ENCODE peak calls at places on chromosomes 1 and 21, in seven cellular contexts. One of them, this sample, is unnamed. For H3K4me1, the result is how much of the 10 kb centered on the place peaks cover.

GRCh38 chr1:19533626-19534025 is 48.3 kb upstream of the CAPZB start:
- DNase-seq in mesenchymal stem cell: no peak
- DNase-seq in thyroid gland: no peak
- DNase-seq in heart left ventricle: peak
- DNase-seq in suprapubic skin: no peak
- DNase-seq in A549: no peak
- DNase-seq in ovary: no peak
- DNase-seq in this sample: peak

GRCh38 chr1:233993651-233994050 is 89.2 kb downstream of the SLC35F3 start:
- DNase-seq in suprapubic skin: no peak
- DNase-seq in mesenchymal stem cell: no peak
- DNase-seq in heart left ventricle: no peak
- DNase-seq in ovary: no peak
- DNase-seq in A549: peak
- DNase-seq in thyroid gland: no peak
- DNase-seq in this sample: no peak

GRCh38 chr1:62444701-62445100 is 7.9 kb downstream of the USP1 start:
- DNase-seq in thyroid gland: no peak
- DNase-seq in suprapubic skin: no peak
- DNase-seq in heart left ventricle: no peak
- DNase-seq in A549: no peak
- DNase-seq in ovary: no peak
- DNase-seq in mesenchymal stem cell: no peak
- DNase-seq in this sample: no peak

GRCh38 chr1:116179398-116179797 is 68.2 kb downstream of the MAB21L3 start:
- DNase-seq in A549: no peak
- DNase-seq in ovary: no peak
- DNase-seq in heart left ventricle: no peak
- DNase-seq in thyroid gland: no peak
- DNase-seq in suprapubic skin: no peak
- DNase-seq in mesenchymal stem cell: no peak
- DNase-seq in this sample: no peak

GRCh38 chr1:228145498-228146425 is 4.0 kb upstream of the GJC2 start:
- DNase-seq in heart left ventricle: peak
- DNase-seq in ovary: no peak
- DNase-seq in thyroid gland: no peak
- DNase-seq in suprapubic skin: peak
- DNase-seq in mesenchymal stem cell: no peak
- DNase-seq in A549: no peak
- DNase-seq in this sample: no peak

GRCh38 chr1:234969630-234970370 is 158.8 kb downstream of the TOMM20 start:
- DNase-seq in ovary: peak
- DNase-seq in heart left ventricle: peak
- DNase-seq in thyroid gland: peak
- DNase-seq in A549: no peak
- DNase-seq in suprapubic skin: no peak
- DNase-seq in mesenchymal stem cell: peak
- DNase-seq in this sample: peak

GRCh38 chr1:116785006-116785405 is 30.8 kb downstream of the CD2 start:
- DNase-seq in thyroid gland: no peak
- DNase-seq in A549: no peak
- DNase-seq in heart left ventricle: no peak
- DNase-seq in suprapubic skin: no peak
- DNase-seq in ovary: no peak
- DNase-seq in mesenchymal stem cell: no peak
- DNase-seq in this sample: no peak

GRCh38 chr1:226365831-226366231 is 42.1 kb downstream of the PARP1 start:
- DNase-seq in suprapubic skin: no peak
- DNase-seq in A549: no peak
- DNase-seq in thyroid gland: peak
- DNase-seq in ovary: no peak
- DNase-seq in mesenchymal stem cell: peak
- DNase-seq in heart left ventricle: no peak
- DNase-seq in this sample: no peak

GRCh38 chr21:25568230-25568629 is 39.1 kb downstream of the MRPL39 start:
- DNase-seq in A549: no peak
- DNase-seq in mesenchymal stem cell: peak
- DNase-seq in suprapubic skin: no peak
- DNase-seq in ovary: peak
- DNase-seq in thyroid gland: peak
- DNase-seq in heart left ventricle: peak
- DNase-seq in this sample: peak

GRCh38 chr1:76583875-76584477 is 283.3 kb upstream of the ST6GALNAC5 start:
- DNase-seq in A549: no peak
- DNase-seq in thyroid gland: no peak
- DNase-seq in suprapubic skin: no peak
- DNase-seq in mesenchymal stem cell: no peak
- DNase-seq in heart left ventricle: no peak
- DNase-seq in ovary: no peak
- DNase-seq in this sample: no peak

GRCh38 chr21:42456457-42456856 is 39.6 kb downstream of the RSPH1 start:
- DNase-seq in suprapubic skin: no peak
- DNase-seq in mesenchymal stem cell: no peak
- DNase-seq in heart left ventricle: no peak
- DNase-seq in ovary: no peak
- DNase-seq in thyroid gland: no peak
- DNase-seq in A549: no peak
- DNase-seq in this sample: no peak

GRCh38 chr1:116861137-116861536 is 48.6 kb upstream of the PTGFRN start:
- DNase-seq in heart left ventricle: no peak
- DNase-seq in ovary: no peak
- DNase-seq in thyroid gland: no peak
- DNase-seq in mesenchymal stem cell: no peak
- DNase-seq in suprapubic skin: no peak
- DNase-seq in A549: no peak
- DNase-seq in this sample: no peak

GRCh38 chr1:90722874-90723273 is 5.8 kb upstream of the BARHL2 start:
- DNase-seq in suprapubic skin: no peak
- DNase-seq in A549: no peak
- DNase-seq in thyroid gland: no peak
- DNase-seq in heart left ventricle: no peak
- DNase-seq in ovary: no peak
- DNase-seq in mesenchymal stem cell: no peak
- DNase-seq in this sample: no peak

GRCh38 chr1:157274698-157275534 is 136.7 kb upstream of the ETV3 start:
- DNase-seq in mesenchymal stem cell: peak
- DNase-seq in thyroid gland: no peak
- DNase-seq in heart left ventricle: no peak
- DNase-seq in A549: peak
- DNase-seq in ovary: no peak
- DNase-seq in suprapubic skin: no peak
- DNase-seq in this sample: no peak

GRCh38 chr1:165403835-165404482 is 41.0 kb downstream of the RXRG start:
- DNase-seq in heart left ventricle: no peak
- DNase-seq in ovary: no peak
- DNase-seq in thyroid gland: peak
- DNase-seq in A549: peak
- DNase-seq in suprapubic skin: no peak
- DNase-seq in mesenchymal stem cell: peak
- DNase-seq in this sample: peak

GRCh38 chr1:153553691-153554608 is 4.9 kb upstream of the S100A3 start:
- DNase-seq in suprapubic skin: no peak
- DNase-seq in ovary: no peak
- DNase-seq in heart left ventricle: no peak
- DNase-seq in mesenchymal stem cell: peak
- DNase-seq in A549: no peak
- DNase-seq in thyroid gland: peak
- DNase-seq in this sample: no peak

GRCh38 chr1:112575154-112575804 is 43.7 kb downstream of the ST7L start:
- DNase-seq in ovary: no peak
- DNase-seq in thyroid gland: no peak
- DNase-seq in A549: peak
- DNase-seq in heart left ventricle: no peak
- DNase-seq in mesenchymal stem cell: peak
- DNase-seq in suprapubic skin: no peak
- DNase-seq in this sample: no peak

GRCh38 chr1:205667909-205668643 is 12.2 kb downstream of the SLC45A3 start:
- DNase-seq in ovary: no peak
- DNase-seq in heart left ventricle: no peak
- DNase-seq in thyroid gland: no peak
- DNase-seq in A549: no peak
- DNase-seq in mesenchymal stem cell: no peak
- DNase-seq in suprapubic skin: no peak
- DNase-seq in this sample: no peak
- H3K4me3 ChIP-seq in ovary: no peak
- H3K4me3 ChIP-seq in heart left ventricle: no peak
- H3K4me3 ChIP-seq in thyroid gland: no peak
- H3K4me3 ChIP-seq in A549: no peak
- H3K4me3 ChIP-seq in mesenchymal stem cell: no peak
- H3K4me3 ChIP-seq in suprapubic skin: no peak
- H3K4me3 ChIP-seq in this sample: no peak

DNA sequence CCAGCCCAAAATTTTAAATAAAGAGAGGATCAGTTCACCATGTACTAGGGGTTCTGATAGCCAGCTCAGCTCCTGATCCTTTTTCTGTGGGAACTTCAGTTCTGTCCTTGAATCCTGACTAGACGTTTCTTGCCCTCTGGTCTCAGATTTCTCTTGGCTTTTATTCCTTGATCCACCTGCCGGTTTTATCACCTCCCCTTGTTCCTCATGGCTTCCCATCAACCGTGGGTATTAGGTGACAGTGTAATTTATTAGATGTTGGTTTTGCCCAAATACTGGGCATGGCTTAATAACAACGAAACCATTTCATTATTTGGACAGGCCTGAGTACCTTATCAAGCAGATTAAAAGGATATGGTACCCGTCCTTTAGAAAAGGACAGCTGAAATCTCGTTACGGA is 22.5 kb downstream of the SLC45A1 start:
- DNase-seq in suprapubic skin: no peak
- DNase-seq in heart left ventricle: no peak
- DNase-seq in thyroid gland: no peak
- DNase-seq in ovary: no peak
- DNase-seq in A549: no peak
- DNase-seq in mesenchymal stem cell: no peak
- DNase-seq in this sample: no peak
- H3K4me1 ChIP-seq in suprapubic skin: under half
- H3K4me1 ChIP-seq in heart left ventricle: under half
- H3K4me1 ChIP-seq in thyroid gland: under half
- H3K4me1 ChIP-seq in ovary: under half
- H3K4me1 ChIP-seq in A549: under half
- H3K4me1 ChIP-seq in mesenchymal stem cell: under half
- H3K4me1 ChIP-seq in this sample: under half

GRCh38 chr21:32377506-32377905 is 15.3 kb downstream of the URB1 start:
- DNase-seq in thyroid gland: no peak
- DNase-seq in mesenchymal stem cell: no peak
- DNase-seq in heart left ventricle: no peak
- DNase-seq in suprapubic skin: peak
- DNase-seq in A549: no peak
- DNase-seq in ovary: no peak
- DNase-seq in this sample: no peak
- H3K27ac ChIP-seq in thyroid gland: no peak
- H3K27ac ChIP-seq in mesenchymal stem cell: no peak
- H3K27ac ChIP-seq in heart left ventricle: no peak
- H3K27ac ChIP-seq in suprapubic skin: no peak
- H3K27ac ChIP-seq in A549: no peak
- H3K27ac ChIP-seq in ovary: no peak
- H3K27ac ChIP-seq in this sample: no peak

DNA sequence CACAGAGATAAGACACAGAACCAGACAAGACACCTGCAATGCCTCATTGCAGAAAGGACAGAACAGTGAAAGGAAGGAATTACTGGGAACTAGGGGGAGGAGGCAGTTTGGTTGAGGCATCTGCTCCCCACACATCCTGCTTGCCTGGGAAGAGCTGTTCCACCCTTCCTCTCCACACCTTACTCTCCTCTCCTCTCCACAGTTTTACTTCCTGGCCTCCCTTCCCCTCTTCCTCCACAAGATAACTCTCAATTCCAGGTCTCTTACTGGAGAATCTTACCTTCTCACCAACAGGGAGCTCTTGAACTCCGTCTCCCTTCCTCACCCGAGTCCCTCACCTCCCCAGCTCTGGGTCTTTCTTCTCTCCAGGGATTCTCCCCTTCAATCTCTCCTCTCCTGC is 2.1 kb downstream of the ELOVL1 start:
- DNase-seq in ovary: no peak
- DNase-seq in mesenchymal stem cell: no peak
- DNase-seq in A549: no peak
- DNase-seq in suprapubic skin: no peak
- DNase-seq in heart left ventricle: no peak
- DNase-seq in thyroid gland: no peak
- DNase-seq in this sample: no peak
- H3K4me3 ChIP-seq in ovary: no peak
- H3K4me3 ChIP-seq in mesenchymal stem cell: no peak
- H3K4me3 ChIP-seq in A549: no peak
- H3K4me3 ChIP-seq in suprapubic skin: peak
- H3K4me3 ChIP-seq in heart left ventricle: no peak
- H3K4me3 ChIP-seq in thyroid gland: no peak
- H3K4me3 ChIP-seq in this sample: peak

GRCh38 chr1:41366428-41367101 is 5.3 kb downstream of the FOXO6 start:
- DNase-seq in suprapubic skin: no peak
- DNase-seq in heart left ventricle: no peak
- DNase-seq in ovary: no peak
- DNase-seq in mesenchymal stem cell: no peak
- DNase-seq in thyroid gland: peak
- DNase-seq in A549: no peak
- DNase-seq in this sample: no peak

GRCh38 chr1:41368801-41369200 is 7.6 kb downstream of the FOXO6 start:
- DNase-seq in ovary: no peak
- DNase-seq in suprapubic skin: no peak
- DNase-seq in A549: no peak
- DNase-seq in mesenchymal stem cell: no peak
- DNase-seq in thyroid gland: no peak
- DNase-seq in heart left ventricle: no peak
- DNase-seq in this sample: no peak

GRCh38 chr1:41369531-41369930 is 8.3 kb downstream of the FOXO6 start:
- DNase-seq in ovary: no peak
- DNase-seq in suprapubic skin: no peak
- DNase-seq in thyroid gland: no peak
- DNase-seq in mesenchymal stem cell: no peak
- DNase-seq in A549: no peak
- DNase-seq in heart left ventricle: no peak
- DNase-seq in this sample: no peak

GRCh38 chr1:41367102-41367537 is 5.9 kb downstream of the FOXO6 start:
- DNase-seq in heart left ventricle: no peak
- DNase-seq in suprapubic skin: no peak
- DNase-seq in thyroid gland: no peak
- DNase-seq in mesenchymal stem cell: no peak
- DNase-seq in ovary: no peak
- DNase-seq in A549: no peak
- DNase-seq in this sample: no peak

GRCh38 chr1:41368384-41368783 is 7.2 kb downstream of the FOXO6 start:
- DNase-seq in suprapubic skin: no peak
- DNase-seq in heart left ventricle: no peak
- DNase-seq in ovary: no peak
- DNase-seq in thyroid gland: no peak
- DNase-seq in mesenchymal stem cell: no peak
- DNase-seq in A549: no peak
- DNase-seq in this sample: no peak
- H3K4me1 ChIP-seq in suprapubic skin: half or more
- H3K4me1 ChIP-seq in heart left ventricle: under half
- H3K4me1 ChIP-seq in ovary: under half
- H3K4me1 ChIP-seq in thyroid gland: under half
- H3K4me1 ChIP-seq in mesenchymal stem cell: under half
- H3K4me1 ChIP-seq in A549: under half
- H3K4me1 ChIP-seq in this sample: under half